ENCODE peak calls at places on chromosome 5, in five cellular contexts. G, L, S, I and E are unnamed samples.

GRCh38 chr5:134125195-134126015 is 10.9 kb downstream of the TCF7 start:
- DNase-seq in G (peak), L (no peak), S (no peak), I (peak), E (no peak)

GRCh38 chr5:40416098-40416497 is 263.6 kb upstream of the PTGER4 start:
- DNase-seq in G (no peak), L (no peak), S (no peak), I (no peak), E (no peak)

GRCh38 chr5:139091439-139092156 is 106.6 kb downstream of the SIL1 start:
- DNase-seq in G (no peak), L (no peak), S (no peak), I (no peak), E (no peak)

GRCh38 chr5:39599721-39600431 is 175.1 kb upstream of the DAB2 start:
- DNase-seq in G (no peak), L (no peak), S (no peak), I (no peak), E (no peak)

GRCh38 chr5:142520885-142521284 is 165.0 kb downstream of the FGF1 start:
- DNase-seq in G (no peak), L (no peak), S (no peak), I (no peak), E (no peak)

GRCh38 chr5:11384441-11385250 is 519.6 kb downstream of the CTNND2 start:
- DNase-seq in G (no peak), L (no peak), S (no peak), I (no peak), E (no peak)

GRCh38 chr5:124421584-124421983 is 324.9 kb downstream of the ZNF608 start:
- DNase-seq in G (no peak), L (no peak), S (no peak), I (no peak), E (no peak)

GRCh38 chr5:50947892-50948683 is 281.7 kb downstream of the PARP8 start:
- DNase-seq in G (no peak), L (no peak), S (no peak), I (no peak), E (no peak)

GRCh38 chr5:68953885-68954617 is 139.8 kb upstream of the SLC30A5 start:
- DNase-seq in G (peak), L (no peak), S (no peak), I (no peak), E (no peak)

GRCh38 chr5:956178-956761 is 52.3 kb upstream of the NKD2 start:
- DNase-seq in G (no peak), L (no peak), S (no peak), I (no peak), E (no peak)

GRCh38 chr5:5209101-5209500 is 69.0 kb downstream of the ADAMTS16 start:
- DNase-seq in G (no peak), L (no peak), S (no peak), I (no peak), E (no peak)

GRCh38 chr5:1824109-1824821 is 23.1 kb downstream of the NDUFS6 start:
- DNase-seq in G (no peak), L (no peak), S (no peak), I (no peak), E (no peak)

GRCh38 chr5:67104859-67105258 is 91.7 kb downstream of the CD180 start:
- DNase-seq in G (no peak), L (no peak), S (no peak), I (no peak), E (no peak)

GRCh38 chr5:127844631-127845030 is 141.4 kb downstream of the CCDC192 start:
- DNase-seq in G (no peak), L (no peak), S (no peak), I (no peak), E (no peak)

GRCh38 chr5:139369181-139369580 is 13.9 kb downstream of the SLC23A1 start:
- DNase-seq in G (no peak), L (no peak), S (no peak), I (no peak), E (no peak)

GRCh38 chr5:136021016-136021405 is 7.8 kb upstream of the TGFBI start:
- DNase-seq in G (no peak), L (no peak), S (no peak), I (no peak), E (no peak)

GRCh38 chr5:54769072-54769471 is 216.3 kb downstream of the ESM1 start:
- DNase-seq in G (no peak), L (no peak), S (no peak), I (no peak), E (no peak)

GRCh38 chr5:64285188-64286130 is 119.8 kb downstream of the RNF180 start:
- DNase-seq in G (no peak), L (no peak), S (no peak), I (no peak), E (no peak)

GRCh38 chr5:138932171-138932810 is 57.2 kb upstream of the LRRTM2 start:
- DNase-seq in G (no peak), L (no peak), S (no peak), I (no peak), E (no peak)

GRCh38 chr5:37721447-37721871 is 118.4 kb downstream of the GDNF start:
- DNase-seq in G (no peak), L (no peak), S (no peak), I (no peak), E (no peak)

GRCh38 chr5:134798468-134798867 is 39.9 kb downstream of the DDX46 start:
- DNase-seq in G (no peak), L (no peak), S (no peak), I (no peak), E (no peak)

GRCh38 chr5:43422143-43422542 is 10.0 kb upstream of the CCL28 start:
- DNase-seq in G (no peak), L (peak), S (no peak), I (no peak), E (no peak)

GRCh38 chr5:136006164-136006563 is 22.6 kb upstream of the TGFBI start:
- DNase-seq in G (no peak), L (no peak), S (no peak), I (no peak), E (no peak)

GRCh38 chr5:1367149-1367548 is 22.2 kb upstream of the CLPTM1L start:
- DNase-seq in G (no peak), L (no peak), S (no peak), I (no peak), E (no peak)

GRCh38 chr5:61346511-61346910 is 14.5 kb downstream of the ZSWIM6 start:
- DNase-seq in G (no peak), L (no peak), S (no peak), I (no peak), E (no peak)

GRCh38 chr5:174311531-174312269 is 266.2 kb downstream of the NSG2 start:
- DNase-seq in G (peak), L (no peak), S (peak), I (peak), E (peak)

GRCh38 chr5:142561029-142561428 is 124.9 kb downstream of the FGF1 start:
- DNase-seq in G (no peak), L (no peak), S (no peak), I (no peak), E (no peak)

GRCh38 chr5:138668981-138669380 is 84.2 kb upstream of the CTNNA1 start:
- DNase-seq in G (no peak), L (no peak), S (no peak), I (no peak), E (no peak)

GRCh38 chr5:101915559-101915958 is 380.5 kb downstream of the SLCO4C1 start:
- DNase-seq in G (no peak), L (no peak), S (no peak), I (no peak), E (no peak)

GRCh38 chr5:142900926-142901325 is 130.7 kb downstream of the ARHGAP26 start:
- DNase-seq in G (no peak), L (no peak), S (no peak), I (no peak), E (no peak)

GRCh38 chr5:9447691-9448090 is 98.2 kb downstream of the SEMA5A start:
- DNase-seq in G (no peak), L (no peak), S (no peak), I (no peak), E (no peak)

GRCh38 chr5:56054651-56055050 is 59.9 kb upstream of the IL6ST start:
- DNase-seq in G (no peak), L (no peak), S (no peak), I (no peak), E (no peak)

GRCh38 chr5:57302164-57302563 is 128.3 kb downstream of the GPBP1 start:
- DNase-seq in G (no peak), L (peak), S (no peak), I (no peak), E (no peak)

GRCh38 chr5:72746736-72747135 is 69.7 kb upstream of the TNPO1 start:
- DNase-seq in G (no peak), L (no peak), S (no peak), I (no peak), E (no peak)

GRCh38 chr5:139413963-139414362 is 10.1 kb upstream of the SPATA24 start:
- DNase-seq in G (no peak), L (no peak), S (no peak), I (no peak), E (no peak)

GRCh38 chr5:78640622-78641021 is 8.0 kb downstream of the LHFPL2 start:
- DNase-seq in G (no peak), L (no peak), S (no peak), I (no peak), E (no peak)

GRCh38 chr5:142845402-142845901 is 75.3 kb downstream of the ARHGAP26 start:
- DNase-seq in G (no peak), L (no peak), S (no peak), I (no peak), E (no peak)

GRCh38 chr5:153974131-153974812 is 64.4 kb downstream of the FAM114A2 start:
- DNase-seq in G (peak), L (peak), S (no peak), I (no peak), E (no peak)

GRCh38 chr5:58317009-58317408 is 142.9 kb downstream of the PLK2 start:
- DNase-seq in G (no peak), L (no peak), S (no peak), I (no peak), E (no peak)

GRCh38 chr5:157308826-157309465 is 43.0 kb downstream of the CYFIP2 start:
- DNase-seq in G (no peak), L (no peak), S (no peak), I (no peak), E (no peak)
- TF ChIP-seq CTCF in G (no peak), L (no peak), S (no peak), I (no peak), E (no peak)

GRCh38 chr5:171681061-171681460 is 104.6 kb upstream of the SMIM23 start:
- DNase-seq in G (no peak), L (no peak), S (no peak), I (no peak), E (no peak)

GRCh38 chr5:171678631-171679030 is 107.0 kb upstream of the SMIM23 start:
- DNase-seq in G (no peak), L (no peak), S (no peak), I (no peak), E (no peak)

GRCh38 chr5:171681667-171682066 is 104.0 kb upstream of the SMIM23 start:
- DNase-seq in G (no peak), L (no peak), S (no peak), I (no peak), E (no peak)

GRCh38 chr5:171682801-171683200 is 102.8 kb upstream of the SMIM23 start:
- DNase-seq in G (no peak), L (no peak), S (no peak), I (no peak), E (no peak)

GRCh38 chr5:171680485-171680884 is 105.1 kb upstream of the SMIM23 start:
- DNase-seq in G (no peak), L (no peak), S (no peak), I (no peak), E (no peak)
- TF ChIP-seq CTCF in G (no peak), L (no peak), S (no peak), I (no peak), E (no peak)

DNA sequence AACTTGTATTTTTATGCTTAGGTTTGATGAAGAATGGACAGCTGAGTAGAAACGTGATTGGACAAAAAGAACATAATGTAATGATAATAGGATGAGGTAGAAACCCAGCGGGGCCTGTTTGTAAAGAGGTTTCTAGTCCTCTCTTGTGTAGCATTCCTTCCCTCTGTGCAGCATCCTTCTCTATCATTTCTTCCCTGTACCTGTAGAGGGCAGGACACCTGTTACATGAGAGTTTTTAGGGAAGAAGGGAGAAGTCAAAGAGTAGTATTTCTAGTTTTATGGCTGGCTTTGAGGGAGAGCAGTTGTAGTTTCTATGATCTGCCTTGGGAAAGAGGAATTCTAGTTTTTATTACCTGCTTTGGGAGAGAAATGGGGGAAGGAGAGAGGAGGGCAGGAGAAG is 162.1 kb upstream of the FST start:
- DNase-seq in G (no peak), L (no peak), S (no peak), I (no peak), E (no peak)
- TF ChIP-seq CTCF in G (no peak), L (peak), S (no peak), I (no peak), E (no peak)

DNA sequence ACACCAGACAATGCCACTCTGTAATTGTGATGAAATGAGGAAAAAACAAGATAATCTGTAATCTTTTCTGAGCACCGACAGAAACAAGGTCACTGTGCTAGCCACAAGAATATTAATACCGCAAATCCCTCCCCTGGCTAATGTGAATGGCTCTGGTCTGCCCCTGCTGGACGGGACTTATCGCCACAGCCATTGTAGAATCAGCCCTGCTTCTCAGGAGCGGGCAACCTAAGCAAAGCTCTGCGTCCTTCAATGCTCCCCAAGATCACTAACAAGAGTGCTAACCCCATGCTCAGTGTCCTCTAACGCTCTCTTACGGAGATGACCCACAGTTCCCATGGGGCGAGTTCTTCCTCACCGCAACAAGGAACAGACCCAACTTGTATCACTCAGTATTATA is 42.7 kb downstream of the OR2V1 start:
- DNase-seq in G (no peak), L (no peak), S (no peak), I (no peak), E (no peak)
- TF ChIP-seq CTCF in G (no peak), L (peak), S (no peak), I (no peak), E (no peak)

GRCh38 chr5:159511570-159511969 is 181.3 kb upstream of the IL12B start:
- DNase-seq in G (no peak), L (no peak), S (no peak), I (no peak), E (no peak)

GRCh38 chr5:159507661-159508060 is 177.4 kb upstream of the IL12B start:
- DNase-seq in G (no peak), L (no peak), S (no peak), I (no peak), E (no peak)

GRCh38 chr5:159509002-159509660 is 178.8 kb upstream of the IL12B start:
- DNase-seq in G (no peak), L (no peak), S (no peak), I (no peak), E (no peak)

GRCh38 chr5:159508344-159508743 is 178.1 kb upstream of the IL12B start:
- DNase-seq in G (no peak), L (no peak), S (no peak), I (no peak), E (no peak)

GRCh38 chr5:159510282-159510681 is 180.0 kb upstream of the IL12B start:
- DNase-seq in G (peak), L (no peak), S (no peak), I (peak), E (no peak)
- TF ChIP-seq CTCF in G (no peak), L (no peak), S (no peak), I (no peak), E (no peak)

GRCh38 chr5:97192580-97193421 is 9.8 kb upstream of the RIOK2 start:
- DNase-seq in G (no peak), L (no peak), S (no peak), I (no peak), E (no peak)
- TF ChIP-seq CTCF in G (no peak), L (no peak), S (no peak), I (no peak), E (no peak)

GRCh38 chr5:132611965-132612364 is 46.0 kb upstream of the IL13 start:
- DNase-seq in G (no peak), L (no peak), S (no peak), I (no peak), E (no peak)
- TF ChIP-seq CTCF in G (no peak), L (no peak), S (no peak), I (no peak), E (no peak)

DNA sequence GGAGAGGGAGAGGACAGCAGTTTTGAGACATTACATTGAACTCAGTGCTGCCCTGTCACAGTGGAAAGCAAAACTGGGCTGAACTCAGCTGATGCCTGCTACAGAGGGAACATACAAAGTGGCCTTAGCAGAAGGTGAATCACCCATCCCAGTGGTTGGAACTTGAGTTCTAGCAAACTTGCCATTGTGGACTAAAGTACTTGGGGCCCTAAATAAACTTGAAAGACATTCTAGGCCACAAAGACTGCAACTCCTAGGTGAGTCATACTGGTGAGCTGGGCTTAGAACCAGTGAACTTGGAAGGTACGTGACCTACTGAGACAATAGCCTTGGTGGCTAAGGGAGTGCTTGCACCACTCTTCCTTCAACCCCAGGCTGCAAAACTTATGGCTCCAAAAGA is 155.7 kb upstream of the RIOK2 start:
- DNase-seq in G (no peak), L (no peak), S (no peak), I (no peak), E (no peak)
- TF ChIP-seq CTCF in G (no peak), L (no peak), S (no peak), I (no peak), E (no peak)

DNA sequence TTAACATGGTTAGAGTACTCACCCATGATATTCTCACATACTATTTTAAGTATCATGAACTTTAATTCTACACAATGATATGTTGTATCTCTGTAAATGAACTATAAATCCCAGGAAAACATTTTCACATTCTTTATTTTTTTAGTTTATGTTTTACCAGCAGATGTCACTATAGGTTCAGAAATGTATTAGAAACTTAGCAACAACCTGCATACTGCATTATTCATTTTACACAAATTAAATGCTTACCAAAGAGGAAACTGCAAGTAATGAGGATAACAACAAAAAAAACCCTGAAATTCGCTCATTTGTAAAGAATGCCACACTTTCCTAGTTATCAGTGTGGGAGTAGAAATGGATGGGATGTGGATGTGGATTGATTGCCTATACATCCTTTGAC is 217.5 kb upstream of the OTULINL start:
- DNase-seq in G (no peak), L (no peak), S (no peak), I (no peak), E (no peak)
- TF ChIP-seq CTCF in G (no peak), L (no peak), S (no peak), I (no peak), E (no peak)

GRCh38 chr5:104347119-104347708 is 784.6 kb upstream of the NUDT12 start:
- DNase-seq in G (no peak), L (no peak), S (no peak), I (no peak), E (no peak)
- TF ChIP-seq CTCF in G (no peak), L (peak), S (no peak), I (peak), E (no peak)